ENCODE peak calls at places on chromosomes 2 and 18, in nine cellular contexts. E, A, Z, S, Y, G, T, O and M are unnamed samples.

GRCh38 chr2:26590439-26590838 is 50.7 kb downstream of the CIB4 start:
- DNase-seq in E (no peak), A (no peak), Z (no peak), S (no peak), Y (peak), G (no peak), T (peak), O (no peak), M (no peak)

GRCh38 chr2:49616800-49617199 is 462.5 kb upstream of the FSHR start:
- DNase-seq in E (no peak), A (no peak), Z (peak), S (no peak), Y (no peak), G (no peak), T (no peak), O (no peak), M (no peak)

GRCh38 chr2:85001595-85001994 is 30.6 kb downstream of the KCMF1 start:
- DNase-seq in E (no peak), A (no peak), Z (no peak), S (no peak), Y (no peak), G (no peak), T (no peak), O (no peak), M (no peak)

GRCh38 chr2:236803621-236804020 is 234.0 kb downstream of the ACKR3 start:
- DNase-seq in E (no peak), A (no peak), Z (no peak), S (no peak), Y (no peak), G (no peak), T (no peak), O (no peak), M (no peak)

GRCh38 chr2:179050735-179051134 is 798 bp upstream of the CCDC141 start:
- DNase-seq in E (no peak), A (no peak), Z (no peak), S (no peak), Y (no peak), G (no peak), T (no peak), O (no peak), M (no peak)

GRCh38 chr2:28869494-28870145 is 489 bp downstream of the TRMT61B start:
- DNase-seq in E (no peak), A (no peak), Z (peak), S (no peak), Y (no peak), G (no peak), T (peak), O (no peak), M (no peak)

GRCh38 chr18:7646174-7646886 is 79.2 kb downstream of the PTPRM start:
- DNase-seq in E (no peak), A (no peak), Z (no peak), S (no peak), Y (no peak), G (no peak), T (no peak), O (no peak), M (no peak)

GRCh38 chr2:33321236-33321731 is 155.2 kb upstream of the RASGRP3 start:
- DNase-seq in E (no peak), A (no peak), Z (peak), S (no peak), Y (no peak), G (no peak), T (no peak), O (no peak), M (no peak)

GRCh38 chr18:12422936-12423335 is 15.2 kb downstream of the PRELID3A start:
- DNase-seq in E (no peak), A (no peak), Z (no peak), S (no peak), Y (no peak), G (no peak), T (no peak), O (no peak), M (no peak)
- TF ChIP-seq CTCF in E (peak), A (no peak), Z (peak), S (no peak), Y (no peak), G (no peak), T (no peak), O (no peak), M (no peak)

GRCh38 chr2:219180961-219181360 is 2.9 kb downstream of the RETREG2 start:
- DNase-seq in E (no peak), A (no peak), Z (no peak), S (no peak), Y (peak), G (no peak), T (no peak), O (no peak), M (peak)

GRCh38 chr2:219178377-219179175 is 501 bp downstream of the RETREG2 start:
- DNase-seq in E (no peak), A (peak), Z (peak), S (peak), Y (peak), G (peak), T (peak), O (no peak), M (peak)

GRCh38 chr2:219177594-219178376 is at the start of gene RETREG2:
- DNase-seq in E (peak), A (peak), Z (peak), S (peak), Y (peak), G (peak), T (peak), O (peak), M (peak)

GRCh38 chr2:219181531-219181930 is 3.5 kb downstream of the RETREG2 start:
- DNase-seq in E (no peak), A (no peak), Z (no peak), S (no peak), Y (peak), G (no peak), T (no peak), O (no peak), M (peak)

GRCh38 chr2:219179601-219180465 is 1.8 kb downstream of the RETREG2 start:
- DNase-seq in E (no peak), A (no peak), Z (no peak), S (no peak), Y (peak), G (no peak), T (no peak), O (no peak), M (no peak)
- H3K27ac ChIP-seq in E (no peak), A (no peak), Z (no peak), S (no peak), Y (no peak), G (no peak), T (no peak), O (no peak), M (no peak)

GRCh38 chr2:224749136-224749535 is 33.0 kb upstream of the CCDC195 start:
- DNase-seq in E (no peak), A (no peak), Z (no peak), S (no peak), Y (no peak), G (no peak), T (no peak), O (no peak), M (no peak)
- TF ChIP-seq CTCF in E (peak), A (no peak), Z (no peak), S (no peak), Y (peak), G (no peak), T (no peak), O (no peak), M (no peak)

DNA sequence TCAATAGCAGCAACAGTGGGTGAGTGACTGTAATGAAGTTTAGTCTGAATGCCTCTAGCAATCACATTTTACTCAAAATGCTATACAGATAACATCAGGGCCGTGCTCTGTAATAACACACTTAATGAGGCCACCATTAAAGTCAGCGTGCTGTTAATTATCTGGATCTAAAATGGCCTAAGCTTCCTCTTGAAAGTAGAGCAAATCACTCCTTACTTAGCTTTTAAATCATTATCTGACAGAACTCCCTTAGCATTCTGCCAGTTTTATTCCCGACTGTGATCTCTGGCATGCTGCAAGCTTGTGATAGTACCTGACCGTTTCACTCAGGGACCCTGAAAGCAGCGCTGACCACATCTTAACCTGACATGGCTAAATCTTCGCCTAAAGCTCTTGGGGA is 9.0 kb downstream of the RPS7 start:
- DNase-seq in E (no peak), A (no peak), Z (no peak), S (no peak), Y (no peak), G (no peak), T (no peak), O (no peak), M (no peak)
- H3K27ac ChIP-seq in E (no peak), A (no peak), Z (no peak), S (peak), Y (no peak), G (peak), T (peak), O (no peak), M (peak)

DNA sequence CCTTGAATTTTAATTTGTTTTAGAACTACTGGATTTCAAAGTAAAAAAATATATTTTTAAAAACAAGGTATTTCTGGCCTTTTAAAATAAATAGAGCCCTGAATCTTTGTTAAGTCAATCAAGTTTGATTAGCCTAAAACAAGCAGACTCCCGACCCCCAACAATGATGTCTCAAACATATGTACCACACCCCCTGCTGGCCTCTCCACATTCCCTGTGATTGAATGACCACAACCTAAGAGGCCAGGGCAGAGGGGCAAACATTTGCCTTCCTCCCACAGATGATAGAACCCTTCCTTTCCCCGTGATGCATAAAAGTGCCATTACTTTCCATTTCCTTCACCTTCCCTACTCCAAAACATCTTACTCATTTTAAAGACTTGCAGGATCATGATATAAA is 130.9 kb downstream of the STK39 start:
- DNase-seq in E (no peak), A (no peak), Z (no peak), S (no peak), Y (no peak), G (no peak), T (no peak), O (no peak), M (no peak)
- TF ChIP-seq CTCF in E (no peak), A (no peak), Z (no peak), S (no peak), Y (no peak), G (no peak), T (no peak), O (peak), M (no peak)

GRCh38 chr2:240259201-240259923 is 118.9 kb upstream of the OTOS start:
- DNase-seq in E (no peak), A (no peak), Z (no peak), S (peak), Y (no peak), G (no peak), T (peak), O (no peak), M (peak)
- H3K27ac ChIP-seq in E (no peak), A (peak), Z (no peak), S (peak), Y (no peak), G (peak), T (peak), O (no peak), M (peak)